ENCODE peak calls at places on chromosome 9, in four cellular contexts. One of them, this sample, is unnamed. For H3K36me3, the result is how much of the 10 kb centered on the place peaks cover.

GRCh38 chr9:35135988-35136387 is 20.3 kb upstream of the ATOSB start:
- DNase-seq in mesenchymal stem cell: no peak
- DNase-seq in fibroblast of lung: no peak
- DNase-seq in effector memory CD4-positive, alpha-beta T cell: no peak
- DNase-seq in this sample: no peak

GRCh38 chr9:31412081-31412480 is 972.4 kb upstream of the ACO1 start:
- DNase-seq in mesenchymal stem cell: no peak
- DNase-seq in fibroblast of lung: no peak
- DNase-seq in effector memory CD4-positive, alpha-beta T cell: no peak
- DNase-seq in this sample: no peak

GRCh38 chr9:27539479-27540441 is 10.1 kb upstream of the MOB3B start:
- DNase-seq in mesenchymal stem cell: peak
- DNase-seq in fibroblast of lung: peak
- DNase-seq in effector memory CD4-positive, alpha-beta T cell: no peak
- DNase-seq in this sample: no peak

GRCh38 chr9:89362647-89363310 is 44.5 kb downstream of the SECISBP2 start:
- DNase-seq in mesenchymal stem cell: no peak
- DNase-seq in fibroblast of lung: no peak
- DNase-seq in effector memory CD4-positive, alpha-beta T cell: no peak
- DNase-seq in this sample: no peak

GRCh38 chr9:127723450-127723849 is 7.6 kb downstream of the TTC16 start:
- DNase-seq in mesenchymal stem cell: no peak
- DNase-seq in fibroblast of lung: peak
- DNase-seq in effector memory CD4-positive, alpha-beta T cell: no peak
- DNase-seq in this sample: no peak

GRCh38 chr9:107784235-107784958 is 294.8 kb upstream of the KLF4 start:
- DNase-seq in mesenchymal stem cell: peak
- DNase-seq in fibroblast of lung: peak
- DNase-seq in effector memory CD4-positive, alpha-beta T cell: no peak
- DNase-seq in this sample: no peak

GRCh38 chr9:6680797-6681146 is 35.2 kb upstream of the GLDC start:
- DNase-seq in mesenchymal stem cell: peak
- DNase-seq in fibroblast of lung: peak
- DNase-seq in effector memory CD4-positive, alpha-beta T cell: peak
- DNase-seq in this sample: no peak

GRCh38 chr9:133969681-133970580 is 22.2 kb downstream of the VAV2 start:
- DNase-seq in mesenchymal stem cell: no peak
- DNase-seq in fibroblast of lung: no peak
- DNase-seq in effector memory CD4-positive, alpha-beta T cell: no peak
- DNase-seq in this sample: no peak

GRCh38 chr9:34684145-34684544 is 6.9 kb downstream of the CCL19 start:
- DNase-seq in mesenchymal stem cell: no peak
- DNase-seq in fibroblast of lung: no peak
- DNase-seq in effector memory CD4-positive, alpha-beta T cell: no peak
- DNase-seq in this sample: no peak

GRCh38 chr9:33329117-33329563 is 38.8 kb downstream of the NFX1 start:
- DNase-seq in mesenchymal stem cell: peak
- DNase-seq in fibroblast of lung: peak
- DNase-seq in effector memory CD4-positive, alpha-beta T cell: no peak
- DNase-seq in this sample: no peak

GRCh38 chr9:130462685-130463084 is 17.9 kb downstream of the ASS1 start:
- DNase-seq in mesenchymal stem cell: no peak
- DNase-seq in fibroblast of lung: no peak
- DNase-seq in effector memory CD4-positive, alpha-beta T cell: no peak
- DNase-seq in this sample: no peak

GRCh38 chr9:84174486-84174885 is 166.1 kb downstream of the SLC28A3 start:
- DNase-seq in mesenchymal stem cell: no peak
- DNase-seq in fibroblast of lung: no peak
- DNase-seq in effector memory CD4-positive, alpha-beta T cell: no peak
- DNase-seq in this sample: no peak

GRCh38 chr9:120541921-120542320 is 38.0 kb downstream of the CDK5RAP2 start:
- DNase-seq in mesenchymal stem cell: no peak
- DNase-seq in fibroblast of lung: no peak
- DNase-seq in effector memory CD4-positive, alpha-beta T cell: no peak
- DNase-seq in this sample: no peak

GRCh38 chr9:16386579-16387077 is 483.8 kb downstream of the BNC2 start:
- DNase-seq in mesenchymal stem cell: no peak
- DNase-seq in fibroblast of lung: no peak
- DNase-seq in effector memory CD4-positive, alpha-beta T cell: no peak
- DNase-seq in this sample: no peak

GRCh38 chr9:113537227-113537810 is 73.8 kb downstream of the RGS3 start:
- DNase-seq in mesenchymal stem cell: no peak
- DNase-seq in fibroblast of lung: no peak
- DNase-seq in effector memory CD4-positive, alpha-beta T cell: no peak
- DNase-seq in this sample: no peak

GRCh38 chr9:115498338-115498737 is 380.4 kb upstream of the TNC start:
- DNase-seq in mesenchymal stem cell: peak
- DNase-seq in fibroblast of lung: no peak
- DNase-seq in effector memory CD4-positive, alpha-beta T cell: no peak
- DNase-seq in this sample: no peak

GRCh38 chr9:124754289-124754688 is 16.8 kb downstream of the NR6A1 start:
- DNase-seq in mesenchymal stem cell: peak
- DNase-seq in fibroblast of lung: peak
- DNase-seq in effector memory CD4-positive, alpha-beta T cell: no peak
- DNase-seq in this sample: no peak

GRCh38 chr9:16864741-16865434 is 5.6 kb downstream of the BNC2 start:
- DNase-seq in mesenchymal stem cell: peak
- DNase-seq in fibroblast of lung: peak
- DNase-seq in effector memory CD4-positive, alpha-beta T cell: no peak
- DNase-seq in this sample: no peak

GRCh38 chr9:89312154-89312616 is 1.2 kb downstream of the CKS2 start:
- DNase-seq in mesenchymal stem cell: peak
- DNase-seq in fibroblast of lung: no peak
- DNase-seq in effector memory CD4-positive, alpha-beta T cell: no peak
- DNase-seq in this sample: no peak

GRCh38 chr9:35071814-35072460 is 488 bp downstream of the VCP start:
- DNase-seq in mesenchymal stem cell: peak
- DNase-seq in fibroblast of lung: peak
- DNase-seq in effector memory CD4-positive, alpha-beta T cell: peak
- DNase-seq in this sample: peak

GRCh38 chr9:13915131-13915530 is 398.8 kb downstream of the NFIB start:
- DNase-seq in mesenchymal stem cell: no peak
- DNase-seq in fibroblast of lung: no peak
- DNase-seq in effector memory CD4-positive, alpha-beta T cell: no peak
- DNase-seq in this sample: no peak

DNA sequence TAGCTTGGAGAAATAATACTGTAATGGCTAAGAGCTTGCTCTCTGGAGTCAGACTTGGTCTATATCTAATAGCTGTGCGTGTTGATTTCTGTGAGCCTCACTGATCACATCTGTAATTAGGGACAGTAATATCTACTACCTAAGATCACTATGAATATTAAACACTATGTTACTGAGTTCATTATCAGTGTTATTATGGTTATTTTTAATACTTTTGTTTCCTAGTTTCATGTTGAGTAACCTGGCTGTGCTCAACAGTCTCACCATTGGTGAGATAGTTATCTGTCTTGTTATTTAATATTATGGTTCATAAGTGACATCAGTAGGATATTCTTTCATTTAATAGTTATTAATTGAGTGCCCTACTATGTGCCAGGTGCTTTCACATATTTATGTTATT is 22.4 kb upstream of the CAVIN4 start:
- DNase-seq in mesenchymal stem cell: no peak
- DNase-seq in fibroblast of lung: no peak
- DNase-seq in effector memory CD4-positive, alpha-beta T cell: no peak
- DNase-seq in this sample: no peak
- H3K36me3 ChIP-seq in mesenchymal stem cell: under half
- H3K36me3 ChIP-seq in fibroblast of lung: under half
- H3K36me3 ChIP-seq in effector memory CD4-positive, alpha-beta T cell: under half
- H3K36me3 ChIP-seq in this sample: under half

GRCh38 chr9:36535106-36535505 is 37.6 kb upstream of the MELK start:
- DNase-seq in mesenchymal stem cell: no peak
- DNase-seq in fibroblast of lung: no peak
- DNase-seq in effector memory CD4-positive, alpha-beta T cell: no peak
- DNase-seq in this sample: no peak

GRCh38 chr9:36542355-36542754 is 30.3 kb upstream of the MELK start:
- DNase-seq in mesenchymal stem cell: no peak
- DNase-seq in fibroblast of lung: no peak
- DNase-seq in effector memory CD4-positive, alpha-beta T cell: no peak
- DNase-seq in this sample: no peak

GRCh38 chr9:36532353-36532752 is 40.3 kb upstream of the MELK start:
- DNase-seq in mesenchymal stem cell: no peak
- DNase-seq in fibroblast of lung: no peak
- DNase-seq in effector memory CD4-positive, alpha-beta T cell: no peak
- DNase-seq in this sample: no peak

GRCh38 chr9:36537861-36538260 is 34.8 kb upstream of the MELK start:
- DNase-seq in mesenchymal stem cell: no peak
- DNase-seq in fibroblast of lung: no peak
- DNase-seq in effector memory CD4-positive, alpha-beta T cell: no peak
- DNase-seq in this sample: no peak
- H3K36me3 ChIP-seq in mesenchymal stem cell: under half
- H3K36me3 ChIP-seq in fibroblast of lung: under half
- H3K36me3 ChIP-seq in effector memory CD4-positive, alpha-beta T cell: under half
- H3K36me3 ChIP-seq in this sample: under half

DNA sequence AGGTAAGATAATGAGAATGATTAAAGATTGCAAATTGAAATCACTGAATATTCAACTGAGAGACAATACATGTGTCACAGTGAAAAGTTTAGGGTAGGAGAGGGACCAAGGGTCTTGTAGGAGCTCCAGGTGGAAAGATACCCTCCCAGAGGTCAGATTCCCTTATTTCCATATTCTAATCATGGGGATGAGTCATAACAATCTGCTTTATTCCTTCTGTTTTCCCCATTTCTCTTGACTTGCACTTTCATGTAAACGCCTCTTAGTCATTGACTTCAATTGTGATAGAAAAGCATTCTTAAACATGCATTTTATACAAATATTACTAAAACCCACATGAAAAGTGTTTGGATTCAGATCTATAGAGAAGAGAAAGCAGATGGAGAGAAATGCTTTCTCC is 81.3 kb upstream of the CTSL start:
- DNase-seq in mesenchymal stem cell: no peak
- DNase-seq in fibroblast of lung: peak
- DNase-seq in effector memory CD4-positive, alpha-beta T cell: no peak
- DNase-seq in this sample: no peak
- H3K36me3 ChIP-seq in mesenchymal stem cell: under half
- H3K36me3 ChIP-seq in fibroblast of lung: under half
- H3K36me3 ChIP-seq in effector memory CD4-positive, alpha-beta T cell: under half
- H3K36me3 ChIP-seq in this sample: under half

GRCh38 chr9:38107405-38107804 is 38.4 kb upstream of the SHB start:
- DNase-seq in mesenchymal stem cell: no peak
- DNase-seq in fibroblast of lung: no peak
- DNase-seq in effector memory CD4-positive, alpha-beta T cell: no peak
- DNase-seq in this sample: no peak
- H3K36me3 ChIP-seq in mesenchymal stem cell: under half
- H3K36me3 ChIP-seq in fibroblast of lung: under half
- H3K36me3 ChIP-seq in effector memory CD4-positive, alpha-beta T cell: under half
- H3K36me3 ChIP-seq in this sample: under half

DNA sequence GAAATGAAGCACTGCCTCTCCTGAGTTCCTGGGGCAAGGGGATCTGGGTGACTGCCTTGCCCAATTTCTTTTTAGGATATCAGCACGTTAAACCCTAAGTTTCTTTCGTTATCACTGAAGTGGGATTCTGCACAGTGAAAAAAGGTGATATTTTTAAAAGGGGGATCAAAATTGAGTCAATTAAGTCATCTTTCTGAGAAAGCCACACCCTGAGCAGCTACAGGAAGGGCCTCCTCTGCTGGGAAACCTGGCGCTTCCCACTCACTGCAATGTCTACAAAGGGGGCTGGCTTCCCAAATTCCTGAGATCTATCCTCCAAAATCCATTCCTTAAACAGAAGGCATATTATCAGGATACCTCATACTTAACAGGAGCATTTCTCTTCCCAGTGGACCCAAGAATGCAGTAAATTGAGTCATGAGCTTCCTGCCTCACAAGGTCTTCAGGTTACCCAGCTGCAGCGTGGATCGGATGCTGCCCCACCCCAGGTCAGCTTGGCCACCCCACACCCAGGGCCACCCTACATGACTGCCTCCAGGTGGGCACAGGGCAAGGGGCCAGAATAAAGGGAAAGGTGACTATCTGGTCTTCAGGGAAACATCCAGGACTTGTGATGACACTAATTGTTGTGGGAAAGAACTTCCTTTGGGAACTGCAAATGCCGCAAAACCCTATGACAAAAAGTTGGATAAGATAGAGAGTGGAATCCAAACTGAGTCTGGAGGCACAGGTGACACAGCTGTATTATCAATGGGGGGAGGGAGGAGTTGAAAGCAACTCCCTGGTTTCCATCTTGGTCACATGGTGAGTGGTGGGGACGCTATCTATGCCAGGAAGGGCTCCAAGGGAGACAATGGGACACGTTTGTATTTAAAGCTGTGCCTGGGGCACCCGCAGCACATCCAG is 42.4 kb downstream of the ROR2 start:
- DNase-seq in mesenchymal stem cell: no peak
- DNase-seq in fibroblast of lung: peak
- DNase-seq in effector memory CD4-positive, alpha-beta T cell: no peak
- DNase-seq in this sample: no peak
- H3K36me3 ChIP-seq in mesenchymal stem cell: under half
- H3K36me3 ChIP-seq in fibroblast of lung: under half
- H3K36me3 ChIP-seq in effector memory CD4-positive, alpha-beta T cell: under half
- H3K36me3 ChIP-seq in this sample: under half

GRCh38 chr9:136509549-136509948 is 26.7 kb upstream of the SEC16A start:
- DNase-seq in mesenchymal stem cell: no peak
- DNase-seq in fibroblast of lung: no peak
- DNase-seq in effector memory CD4-positive, alpha-beta T cell: no peak
- DNase-seq in this sample: no peak

GRCh38 chr9:136507992-136508375 is 25.1 kb upstream of the SEC16A start:
- DNase-seq in mesenchymal stem cell: no peak
- DNase-seq in fibroblast of lung: no peak
- DNase-seq in effector memory CD4-positive, alpha-beta T cell: no peak
- DNase-seq in this sample: no peak

GRCh38 chr9:136507221-136507991 is 24.6 kb upstream of the SEC16A start:
- DNase-seq in mesenchymal stem cell: no peak
- DNase-seq in fibroblast of lung: no peak
- DNase-seq in effector memory CD4-positive, alpha-beta T cell: no peak
- DNase-seq in this sample: no peak

GRCh38 chr9:136510561-136510960 is 27.7 kb upstream of the SEC16A start:
- DNase-seq in mesenchymal stem cell: no peak
- DNase-seq in fibroblast of lung: no peak
- DNase-seq in effector memory CD4-positive, alpha-beta T cell: no peak
- DNase-seq in this sample: no peak

DNA sequence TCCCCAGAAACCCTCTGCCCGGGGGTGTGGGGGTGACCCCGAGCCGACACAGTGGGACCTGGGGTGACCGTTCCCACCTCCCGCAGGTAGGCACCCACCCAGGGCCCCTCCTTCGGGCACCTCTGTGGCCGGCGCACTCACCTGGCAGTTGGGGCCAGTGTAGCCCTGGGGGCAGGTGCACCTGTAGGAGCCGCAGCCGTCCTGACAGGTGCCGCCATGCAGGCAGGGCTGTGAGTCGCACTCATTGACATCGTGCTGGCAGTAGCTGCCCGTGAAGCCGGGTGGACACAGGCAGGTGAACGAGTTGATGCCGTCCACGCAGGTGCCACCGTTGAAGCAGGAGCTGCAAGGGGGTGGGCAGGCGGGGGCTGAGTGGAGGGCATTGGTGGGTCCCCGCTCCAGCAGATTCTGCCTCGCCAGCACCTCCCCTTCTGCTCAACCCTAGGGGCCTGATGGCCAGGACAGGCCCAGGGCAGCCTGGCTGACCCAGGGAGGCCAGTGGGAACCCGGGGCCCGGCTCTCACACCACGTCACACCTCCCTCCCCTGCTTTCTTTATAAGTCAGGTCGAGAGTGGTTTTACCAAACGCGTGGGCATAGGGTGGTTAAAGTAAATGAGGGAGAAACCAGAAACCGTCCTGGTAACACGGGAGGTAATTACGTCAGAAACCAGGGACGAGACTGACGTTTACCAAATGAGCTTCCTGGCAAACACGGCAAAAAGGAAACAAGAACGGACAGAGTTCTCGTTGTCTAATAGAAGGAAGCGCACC is 26.1 kb upstream of the SEC16A start:
- DNase-seq in mesenchymal stem cell: no peak
- DNase-seq in fibroblast of lung: no peak
- DNase-seq in effector memory CD4-positive, alpha-beta T cell: no peak
- DNase-seq in this sample: no peak
- H3K36me3 ChIP-seq in mesenchymal stem cell: under half
- H3K36me3 ChIP-seq in fibroblast of lung: half or more
- H3K36me3 ChIP-seq in effector memory CD4-positive, alpha-beta T cell: half or more
- H3K36me3 ChIP-seq in this sample: under half